ENCODE peak calls at places on chromosomes 16 and 17, in seven cellular contexts. Y, F, L, B, J, E and C are unnamed samples. For H3K4me1, the result is how much of the 10 kb centered on the place peaks cover.

GRCh38 chr16:12235110-12235509 is 258.6 kb downstream of the SNX29 start:
- DNase-seq in Y (no peak), E (no peak), J (no peak), L (no peak), F (no peak), B (no peak), C (no peak)

GRCh38 chr16:84423416-84423837 is 55.1 kb downstream of the ATP2C2 start:
- DNase-seq in Y (no peak), E (no peak), B (peak), F (no peak), L (peak), J (no peak), C (no peak)

GRCh38 chr16:76535-77272 is 1.3 kb upstream of the MPG start:
- DNase-seq in Y (peak), B (peak), J (peak), F (no peak), E (peak), L (peak), C (peak)

GRCh38 chr17:67434061-67434525 is 57.0 kb downstream of the PITPNC1 start:
- DNase-seq in Y (no peak), E (no peak), B (peak), L (no peak), F (peak), J (peak), C (peak)

GRCh38 chr17:42179911-42180410 is 981 bp downstream of the KCNH4 start:
- DNase-seq in F (no peak), J (no peak), E (peak), L (peak), Y (no peak), B (peak), C (no peak)

GRCh38 chr16:28473714-28474265 is 1.7 kb upstream of the NPIPB7 start:
- DNase-seq in Y (no peak), L (no peak), E (no peak), B (peak), F (no peak), J (no peak), C (no peak)

GRCh38 chr16:24538756-24539294 is 541 bp upstream of the RBBP6 start:
- DNase-seq in B (no peak), E (peak), F (no peak), Y (no peak), J (no peak), L (no peak), C (no peak)

GRCh38 chr17:27207073-27207511 is 86.8 kb upstream of the WSB1 start:
- DNase-seq in L (peak), Y (no peak), F (no peak), E (no peak), B (peak), J (no peak), C (no peak)

GRCh38 chr16:67786491-67786890 is 19.9 kb downstream of the RANBP10 start:
- DNase-seq in B (no peak), F (no peak), Y (no peak), E (no peak), J (no peak), L (no peak), C (no peak)

GRCh38 chr17:59362811-59363205 is 31.4 kb downstream of the YPEL2 start:
- DNase-seq in B (peak), J (no peak), E (no peak), L (no peak), F (no peak), Y (no peak), C (no peak)

GRCh38 chr17:77579131-77579530 is 379.4 kb upstream of the TNRC6C start:
- DNase-seq in L (no peak), F (no peak), J (no peak), E (no peak), Y (no peak), B (no peak), C (no peak)

GRCh38 chr17:79422236-79422635 is 188.6 kb downstream of the RBFOX3 start:
- DNase-seq in F (no peak), J (no peak), L (no peak), E (no peak), Y (no peak), B (no peak), C (no peak)

GRCh38 chr16:2213817-2214720 is 571 bp downstream of the PGP start:
- DNase-seq in L (no peak), J (no peak), F (no peak), B (peak), E (no peak), Y (no peak), C (no peak)

GRCh38 chr17:56125830-56126819 is 27.1 kb upstream of the ANKFN1 start:
- DNase-seq in L (peak), E (no peak), J (no peak), Y (peak), F (no peak), B (peak), C (no peak)

GRCh38 chr16:61042736-61043135 is 993.5 kb downstream of the CDH8 start:
- DNase-seq in F (no peak), J (no peak), E (no peak), Y (no peak), B (no peak), L (peak), C (no peak)

GRCh38 chr17:41338961-41339485 is 11.6 kb downstream of the KRT33A start:
- DNase-seq in Y (no peak), J (no peak), L (peak), F (no peak), B (no peak), E (no peak), C (no peak)

GRCh38 chr17:60390881-60391418 is 983 bp downstream of the USP32 start:
- DNase-seq in E (peak), Y (peak), B (peak), L (peak), F (no peak), J (peak), C (no peak)

GRCh38 chr16:53713403-53714013 is 9.6 kb downstream of the FTO start:
- DNase-seq in J (no peak), L (no peak), F (no peak), B (peak), E (no peak), Y (no peak), C (no peak)

GRCh38 chr17:82334622-82335394 is 1.2 kb upstream of the SECTM1 start:
- DNase-seq in Y (no peak), F (no peak), E (peak), L (peak), B (peak), J (peak), C (no peak)
- H3K4me1 ChIP-seq in Y (under half), F (under half), E (under half), L (half or more), B (under half), J (under half), C (under half)

GRCh38 chr17:29572691-29573557 is 4.4 kb downstream of the TP53I13 start:
- DNase-seq in F (no peak), L (no peak), Y (no peak), E (peak), B (peak), J (peak), C (no peak)
- H3K4me3 ChIP-seq in F (no peak), L (no peak), Y (no peak), E (peak), B (no peak), J (peak), C (no peak)

GRCh38 chr17:48259710-48260291 is 152.2 kb downstream of the SNX11 start:
- DNase-seq in Y (no peak), J (no peak), L (peak), E (no peak), B (peak), F (no peak), C (no peak)

GRCh38 chr17:48262982-48263586 is 155.5 kb downstream of the SNX11 start:
- DNase-seq in Y (no peak), F (no peak), J (no peak), E (no peak), B (peak), L (no peak), C (no peak)

GRCh38 chr17:48258317-48258716 is 150.8 kb downstream of the SNX11 start:
- DNase-seq in L (no peak), Y (no peak), J (no peak), B (no peak), E (no peak), F (no peak), C (no peak)

DNA sequence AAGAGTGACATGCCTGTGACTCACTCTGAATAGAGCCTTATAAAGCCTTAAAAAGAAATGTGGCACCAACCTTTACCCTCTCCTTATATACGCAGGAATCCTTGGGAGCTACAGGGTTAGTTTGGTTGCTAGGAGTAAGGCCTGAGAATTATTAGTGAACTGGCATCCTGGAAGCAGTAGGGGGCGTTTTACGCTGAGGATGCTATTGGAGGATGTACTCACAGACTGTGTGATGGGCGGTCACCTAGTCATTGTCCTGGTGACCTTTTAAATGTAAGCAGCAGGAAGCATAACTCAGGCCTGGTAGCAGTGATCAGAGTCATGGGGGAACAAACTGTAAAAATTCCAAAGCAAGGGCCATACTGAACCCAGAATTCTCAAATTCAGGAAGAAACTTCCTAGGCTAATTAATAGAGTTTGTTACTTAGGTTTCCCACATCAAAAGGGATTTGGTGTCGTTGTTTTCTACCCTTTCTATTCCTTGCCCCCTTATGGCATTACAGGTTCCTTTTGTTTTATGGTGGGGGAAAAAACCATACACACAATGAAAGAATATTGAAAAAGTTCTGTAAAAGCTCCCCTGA is 153.8 kb downstream of the SNX11 start:
- DNase-seq in F (no peak), L (no peak), Y (no peak), B (no peak), E (no peak), J (no peak), C (no peak)
- TF ChIP-seq CTCF in F (no peak), L (peak), Y (peak), B (peak), E (peak), J (peak), C (no peak)

DNA sequence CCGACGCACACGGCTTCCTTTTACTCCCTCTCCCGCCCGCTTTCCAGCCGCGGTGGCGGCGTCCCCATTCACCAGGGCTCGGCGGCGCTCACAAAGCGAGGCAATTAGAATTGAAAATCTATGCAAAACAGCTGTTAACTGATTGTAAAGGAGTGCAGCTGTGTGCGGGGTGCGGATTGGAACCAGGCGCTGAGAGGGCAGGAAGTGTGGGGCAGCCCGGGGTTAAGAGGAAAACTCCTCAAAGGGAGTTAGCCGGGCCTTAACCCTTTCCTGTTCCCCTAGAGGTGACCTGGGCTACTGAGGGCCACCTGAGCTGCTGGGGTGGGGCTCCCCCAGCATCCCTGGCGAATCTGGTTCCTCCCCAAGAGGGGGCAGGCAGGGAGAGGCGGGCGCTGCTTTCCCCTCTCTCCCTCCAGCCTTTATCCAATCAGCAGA is 5.8 kb upstream of the GSE1 start:
- DNase-seq in Y (no peak), L (no peak), B (peak), J (peak), F (no peak), E (no peak), C (no peak)
- H3K4me1 ChIP-seq in Y (under half), L (under half), B (half or more), J (under half), F (under half), E (under half), C (under half)

GRCh38 chr17:63676540-63676933 is 23.4 kb downstream of the LIMD2 start:
- DNase-seq in B (no peak), Y (no peak), L (no peak), F (no peak), E (no peak), J (no peak), C (no peak)
- H3K4me3 ChIP-seq in B (no peak), Y (no peak), L (no peak), F (no peak), E (no peak), J (no peak), C (no peak)

DNA sequence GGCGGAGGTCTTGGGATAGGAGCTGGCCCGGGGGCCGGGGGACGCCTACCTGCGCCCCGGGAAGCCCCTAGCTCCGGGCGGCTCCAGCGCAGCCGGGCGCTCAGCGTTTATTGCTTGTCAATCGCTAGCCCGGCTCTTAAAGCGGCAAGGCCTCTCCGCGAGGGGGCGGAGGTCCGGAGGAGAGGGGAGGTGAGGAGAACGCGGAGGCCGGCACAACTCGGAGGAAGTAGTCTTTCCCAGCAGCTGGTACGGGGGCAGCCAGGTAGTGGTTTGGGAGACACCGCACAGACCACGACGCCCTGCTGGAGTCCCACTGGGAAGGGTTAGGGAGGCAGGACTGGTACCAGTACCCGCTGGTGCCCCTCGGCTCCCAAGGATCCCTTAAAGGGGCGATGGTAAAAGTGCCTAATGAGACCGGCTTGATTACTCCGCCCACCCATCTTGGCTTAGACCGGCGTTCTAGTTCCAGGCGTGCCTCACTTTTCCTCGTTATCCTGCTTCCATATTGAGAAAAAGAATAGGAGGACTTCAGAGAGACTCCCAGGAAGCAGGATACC is at the start of gene MPP2:
- DNase-seq in F (peak), Y (no peak), B (peak), J (peak), E (peak), L (no peak), C (peak)
- TF ChIP-seq CTCF in F (no peak), Y (no peak), B (peak), J (peak), E (peak), L (no peak), C (no peak)

GRCh38 chr16:49833055-49833454 is 22.9 kb downstream of the ZNF423 start:
- DNase-seq in J (no peak), B (peak), F (no peak), E (peak), L (no peak), Y (no peak), C (no peak)

GRCh38 chr16:49836218-49836617 is 19.7 kb downstream of the ZNF423 start:
- DNase-seq in E (peak), B (no peak), L (no peak), F (no peak), Y (no peak), J (no peak), C (no peak)

GRCh38 chr16:49835116-49835880 is 20.6 kb downstream of the ZNF423 start:
- DNase-seq in E (peak), B (peak), L (no peak), J (no peak), Y (no peak), F (no peak), C (no peak)

GRCh38 chr16:49833796-49834195 is 22.1 kb downstream of the ZNF423 start:
- DNase-seq in J (no peak), E (peak), L (no peak), Y (no peak), F (no peak), B (no peak), C (no peak)

GRCh38 chr16:49834496-49835009 is 21.4 kb downstream of the ZNF423 start:
- DNase-seq in B (peak), E (peak), Y (no peak), F (no peak), L (no peak), J (no peak), C (no peak)
- H3K4me1 ChIP-seq in B (under half), E (half or more), Y (under half), F (under half), L (under half), J (under half), C (under half)

GRCh38 chr17:2060681-2061440 is 6.0 kb downstream of the HIC1 start:
- DNase-seq in Y (no peak), E (peak), F (no peak), B (peak), L (no peak), J (no peak), C (no peak)
- H3K4me3 ChIP-seq in Y (no peak), E (peak), F (no peak), B (no peak), L (no peak), J (no peak), C (no peak)

GRCh38 chr16:68994324-68994723 is 111.1 kb upstream of the HAS3 start:
- DNase-seq in Y (no peak), J (no peak), L (no peak), F (no peak), E (no peak), B (no peak), C (no peak)

GRCh38 chr16:68997564-68997963 is 107.9 kb upstream of the HAS3 start:
- DNase-seq in B (no peak), J (no peak), E (no peak), L (no peak), Y (no peak), F (no peak), C (no peak)

GRCh38 chr16:68993885-68994284 is 111.6 kb upstream of the HAS3 start:
- DNase-seq in E (no peak), Y (no peak), B (peak), J (no peak), F (no peak), L (peak), C (no peak)

GRCh38 chr16:68993421-68993820 is 112.0 kb upstream of the HAS3 start:
- DNase-seq in L (no peak), E (no peak), Y (no peak), B (no peak), J (no peak), F (no peak), C (no peak)

GRCh38 chr16:68995011-68995504 is 110.4 kb upstream of the HAS3 start:
- DNase-seq in Y (peak), J (no peak), B (peak), E (no peak), L (peak), F (no peak), C (no peak)
- TF ChIP-seq CTCF in Y (peak), J (peak), B (peak), E (no peak), L (peak), F (no peak), C (no peak)